ENCODE peak calls at places on chromosomes 16 and 17, in seven cellular contexts. V is amniotic stem cell; A is activated CD4-positive, CD25-positive, alpha-beta regulatory T cell treated with anti-CD3 and anti-CD28 coated beads, Interleukin-2, amount 50 U/mL, for 16 hours; H is mesendoderm; I is stimulated activated CD4-positive, alpha-beta T cell treated with anti-CD3 and anti-CD28 coated beads, Interleukin-4, amount 100 ng/mL, for 24 hours; S is naive thymus-derived CD8-positive, alpha-beta T cell; M is cardiac muscle cell. E is an unnamed sample.
A peak's percentile ranks its signal among the peaks of the same experiment; 100 is the strongest.

GRCh38 chr16:57540387-57540786 is 2.1 kb upstream of the ADGRG5 start:
- DNase-seq in V (no peak), A (no peak), H (no peak), I (peak; percentile 1), S (no peak), M (no peak), E (no peak)

GRCh38 chr17:28807925-28808641 is 34.5 kb downstream of the FAM222B start:
- DNase-seq in V (peak; percentile 34), A (no peak), H (no peak), I (no peak), S (no peak), M (peak; percentile 87), E (peak; percentile 61)

GRCh38 chr17:35255316-35255715 is 12.4 kb downstream of the SLFN5 start:
- DNase-seq in V (no peak), A (no peak), H (no peak), I (no peak), S (no peak), M (no peak), E (no peak)

GRCh38 chr17:74126959-74127358 is 76.5 kb upstream of the RPL38 start:
- DNase-seq in V (no peak), A (no peak), H (no peak), I (no peak), S (no peak), M (no peak), E (no peak)

GRCh38 chr17:4499431-4500187 is 928 bp downstream of the SPNS2 start:
- DNase-seq in V (no peak), A (no peak), H (no peak), I (peak; percentile 20), S (peak; percentile 41), M (no peak), E (no peak)

GRCh38 chr16:56708418-56708817 is 21.5 kb upstream of the NUP93 start:
- DNase-seq in V (no peak), A (no peak), H (no peak), I (no peak), S (peak; percentile 49), M (no peak), E (no peak)

GRCh38 chr17:40809721-40810421 is 10.1 kb upstream of the KRT28 start:
- DNase-seq in V (no peak), A (no peak), H (no peak), I (no peak), S (no peak), M (peak; percentile 33), E (no peak)

GRCh38 chr16:15832241-15832640 is 24.6 kb downstream of the MYH11 start:
- DNase-seq in V (no peak), A (no peak), H (no peak), I (no peak), S (no peak), M (no peak), E (no peak)

GRCh38 chr17:10646393-10646990 is 10.6 kb downstream of the MYH3 start:
- DNase-seq in V (peak; percentile 22), A (peak; percentile 48), H (peak; percentile 75), I (peak; percentile 80), S (peak; percentile 68), M (peak; percentile 83), E (peak; percentile 54)

GRCh38 chr16:87661561-87661960 is 59.3 kb downstream of the JPH3 start:
- DNase-seq in V (no peak), A (no peak), H (peak; percentile 76), I (peak; percentile 18), S (no peak), M (peak; percentile 64), E (no peak)

GRCh38 chr16:71507061-71507460 is 17.9 kb upstream of the ZNF19 start:
- DNase-seq in V (no peak), A (no peak), H (no peak), I (no peak), S (no peak), M (no peak), E (no peak)

GRCh38 chr17:31310877-31311276 is 3.0 kb downstream of the EVI2B start:
- DNase-seq in V (no peak), A (no peak), H (no peak), I (no peak), S (no peak), M (no peak), E (no peak)

GRCh38 chr17:53655591-53655990 is 167.1 kb upstream of the KIF2B start:
- DNase-seq in V (no peak), A (no peak), H (peak; percentile 10), I (no peak), S (no peak), M (no peak), E (no peak)

GRCh38 chr17:78272181-78272913 is 40.9 kb downstream of the TMEM235 start:
- DNase-seq in V (no peak), A (no peak), H (peak; percentile 97), I (peak; percentile 69), S (peak; percentile 76), M (peak; percentile 93), E (no peak)

GRCh38 chr16:67393111-67393789 is at the start of gene TPPP3:
- DNase-seq in V (peak; percentile 34), A (no peak), H (peak; percentile 91), I (peak; percentile 27), S (peak; percentile 32), M (peak; percentile 83), E (no peak)

GRCh38 chr17:50111687-50112655 is 16.8 kb downstream of the PDK2 start:
- DNase-seq in V (no peak), A (no peak), H (no peak), I (no peak), S (no peak), M (no peak), E (no peak)

GRCh38 chr16:50640919-50641817 is 39.9 kb downstream of the SNX20 start:
- DNase-seq in V (no peak), A (no peak), H (no peak), I (no peak), S (no peak), M (no peak), E (no peak)